ENCODE peak calls at places on chromosomes 6 and 20, in eight cellular contexts. S is GM23338, E is tibial nerve, H is upper lobe of left lung, N is mammary epithelial cell, Q is left lung, M is uterus, W is MM.1S. F is an unnamed sample.

GRCh38 chr6:155418017-155418749 is 37.5 kb downstream of the NOX3 start:
- DNase-seq in S (peak; percentile 24), E (peak; percentile 46), H (no peak), N (peak; percentile 66), Q (peak; percentile 46), M (peak; percentile 48), W (peak; percentile 60), F (no peak)

GRCh38 chr6:89643411-89643810 is 4.9 kb upstream of the LYRM2 start:
- DNase-seq in S (no peak), E (no peak), H (no peak), N (no peak), Q (no peak), M (no peak), W (no peak), F (no peak)

GRCh38 chr20:41135187-41135887 is 2.0 kb upstream of the PLCG1 start:
- DNase-seq in S (peak; percentile 85), E (no peak), H (no peak), N (peak; percentile 37), Q (no peak), M (no peak), W (peak; percentile 62), F (peak; percentile 25)

GRCh38 chr6:156710479-156710878 is 66.7 kb upstream of the ARID1B start:
- DNase-seq in S (no peak), E (no peak), H (no peak), N (no peak), Q (no peak), M (no peak), W (no peak), F (no peak)

GRCh38 chr6:12578097-12578496 is 138.5 kb upstream of the PHACTR1 start:
- DNase-seq in S (no peak), E (no peak), H (no peak), N (no peak), Q (no peak), M (no peak), W (no peak), F (no peak)

GRCh38 chr6:29107758-29108157 is at the start of gene OR2J3:
- DNase-seq in S (no peak), E (no peak), H (no peak), N (no peak), Q (no peak), M (no peak), W (no peak), F (no peak)

GRCh38 chr20:38450412-38450975 is 15.4 kb upstream of the SNHG17 start:
- DNase-seq in S (no peak), E (no peak), H (no peak), N (no peak), Q (no peak), M (no peak), W (no peak), F (no peak)

GRCh38 chr20:8646026-8646425 is 422.9 kb upstream of the PLCB4 start:
- DNase-seq in S (no peak), E (no peak), H (no peak), N (peak; percentile 68), Q (no peak), M (no peak), W (no peak), F (no peak)

GRCh38 chr6:144294016-144294415 is 8.9 kb downstream of the UTRN start:
- DNase-seq in S (no peak), E (no peak), H (no peak), N (peak; percentile 50), Q (no peak), M (no peak), W (no peak), F (no peak)

GRCh38 chr6:7691675-7692452 is 34.0 kb upstream of the BMP6 start:
- DNase-seq in S (peak; percentile 51), E (no peak), H (no peak), N (peak; percentile 99), Q (no peak), M (no peak), W (no peak), F (no peak)

GRCh38 chr20:35007891-35008290 is 52.2 kb downstream of the MYH7B start:
- DNase-seq in S (no peak), E (no peak), H (no peak), N (no peak), Q (peak; percentile 24), M (peak; percentile 11), W (no peak), F (peak; percentile 8)
- TF ChIP-seq CTCF in S (no peak), E (no peak), H (no peak), N (no peak), Q (no peak), M (no peak), W (no peak), F (no peak)

GRCh38 chr20:833121-833449 is 430 bp upstream of the FAM110A start:
- DNase-seq in S (no peak), E (no peak), H (no peak), N (no peak), Q (no peak), M (no peak), W (no peak), F (no peak)

GRCh38 chr20:835220-836045 is 1.9 kb downstream of the FAM110A start:
- DNase-seq in S (no peak), E (no peak), H (peak; percentile 46), N (no peak), Q (no peak), M (no peak), W (no peak), F (peak; percentile 29)

GRCh38 chr20:834151-834747 is 734 bp downstream of the FAM110A start:
- DNase-seq in S (peak; percentile 56), E (no peak), H (no peak), N (no peak), Q (no peak), M (no peak), W (no peak), F (no peak)

GRCh38 chr20:831956-832355 is 1.6 kb upstream of the FAM110A start:
- DNase-seq in S (no peak), E (no peak), H (no peak), N (no peak), Q (no peak), M (no peak), W (no peak), F (no peak)

DNA sequence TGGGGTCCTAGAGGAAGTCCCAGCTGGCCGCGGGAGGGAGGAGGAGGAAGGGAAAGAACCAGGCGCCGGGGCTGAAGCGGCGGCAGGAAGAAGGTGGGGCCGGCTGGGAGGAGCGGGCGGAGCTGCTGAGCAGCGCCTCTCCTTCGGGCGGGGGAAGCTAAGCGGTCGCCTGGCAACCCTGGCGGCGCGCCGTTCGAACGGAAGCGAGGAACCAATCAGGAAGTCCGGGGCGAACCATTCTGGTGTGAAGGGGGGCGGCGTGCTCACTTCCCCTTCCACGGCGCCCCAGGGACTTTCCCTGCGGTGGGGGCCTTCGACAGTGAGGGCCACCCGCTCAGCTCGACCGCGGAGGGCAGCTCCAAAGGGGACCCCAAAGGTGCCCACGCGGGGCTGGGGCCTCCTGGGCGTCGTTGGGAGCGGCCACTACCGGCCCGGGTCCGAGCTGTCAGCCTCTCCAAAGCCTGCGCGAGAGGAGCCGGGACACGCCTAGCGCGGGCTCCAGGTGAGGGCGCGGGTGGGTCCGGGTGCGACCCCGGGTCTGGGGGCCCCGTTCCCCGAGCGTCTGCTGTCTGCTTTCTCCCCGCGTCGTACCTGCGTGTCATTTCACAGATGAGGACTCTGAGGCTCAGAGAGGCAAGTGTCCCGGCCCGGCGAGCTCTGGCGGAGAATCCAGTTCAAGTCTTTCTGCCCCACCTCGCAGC is at the start of gene FAM110A:
- DNase-seq in S (peak; percentile 98), E (peak; percentile 96), H (peak; percentile 99), N (peak; percentile 95), Q (peak; percentile 98), M (peak; percentile 95), W (peak; percentile 93), F (peak; percentile 95)
- H3K4me1 ChIP-seq in S (peaks cover 12% of the 10 kb centered on the region), E (peaks cover 11% of the 10 kb centered on the region), H (peaks cover 54% of the 10 kb centered on the region), N (peaks cover 26% of the 10 kb centered on the region), Q (peaks cover 53% of the 10 kb centered on the region), M (peaks cover 4% of the 10 kb centered on the region), W (peaks cover 28% of the 10 kb centered on the region), F (peaks cover 13% of the 10 kb centered on the region)

GRCh38 chr6:24797596-24798216 is 1.0 kb downstream of the ARMH2 start:
- DNase-seq in S (peak; percentile 36), E (no peak), H (no peak), N (no peak), Q (no peak), M (no peak), W (no peak), F (no peak)
- H3K4me3 ChIP-seq in S (no peak overlapping the region), E (no peak overlapping the region), H (no peak overlapping the region), N (no peak overlapping the region), Q (no peak overlapping the region), M (no peak overlapping the region), W (no peak overlapping the region), F (no peak overlapping the region)

DNA sequence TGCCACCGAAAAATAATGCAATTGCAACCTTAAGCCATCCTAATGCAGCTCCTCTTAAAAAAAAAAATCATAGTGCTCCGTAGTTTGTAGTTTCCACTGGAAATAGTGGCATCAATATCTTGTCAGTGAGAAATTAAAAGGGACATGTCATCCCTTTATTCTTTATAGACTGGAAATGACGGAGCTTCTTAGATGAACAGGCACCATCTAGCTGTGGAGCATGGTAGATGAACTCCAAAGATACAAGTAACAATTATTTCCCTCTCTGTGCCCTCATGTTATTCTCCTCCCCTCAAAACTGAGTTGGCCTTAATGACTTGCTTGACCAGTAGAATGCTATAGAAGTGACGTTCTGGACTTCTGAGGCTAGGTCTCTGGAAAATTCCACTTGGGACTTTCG is 268.1 kb upstream of the SPTLC3 start:
- DNase-seq in S (no peak), E (no peak), H (no peak), N (no peak), Q (no peak), M (no peak), W (no peak), F (no peak)
- TF ChIP-seq CTCF in S (no peak), E (no peak), H (no peak), N (no peak), Q (no peak), M (no peak), W (no peak), F (no peak)

DNA sequence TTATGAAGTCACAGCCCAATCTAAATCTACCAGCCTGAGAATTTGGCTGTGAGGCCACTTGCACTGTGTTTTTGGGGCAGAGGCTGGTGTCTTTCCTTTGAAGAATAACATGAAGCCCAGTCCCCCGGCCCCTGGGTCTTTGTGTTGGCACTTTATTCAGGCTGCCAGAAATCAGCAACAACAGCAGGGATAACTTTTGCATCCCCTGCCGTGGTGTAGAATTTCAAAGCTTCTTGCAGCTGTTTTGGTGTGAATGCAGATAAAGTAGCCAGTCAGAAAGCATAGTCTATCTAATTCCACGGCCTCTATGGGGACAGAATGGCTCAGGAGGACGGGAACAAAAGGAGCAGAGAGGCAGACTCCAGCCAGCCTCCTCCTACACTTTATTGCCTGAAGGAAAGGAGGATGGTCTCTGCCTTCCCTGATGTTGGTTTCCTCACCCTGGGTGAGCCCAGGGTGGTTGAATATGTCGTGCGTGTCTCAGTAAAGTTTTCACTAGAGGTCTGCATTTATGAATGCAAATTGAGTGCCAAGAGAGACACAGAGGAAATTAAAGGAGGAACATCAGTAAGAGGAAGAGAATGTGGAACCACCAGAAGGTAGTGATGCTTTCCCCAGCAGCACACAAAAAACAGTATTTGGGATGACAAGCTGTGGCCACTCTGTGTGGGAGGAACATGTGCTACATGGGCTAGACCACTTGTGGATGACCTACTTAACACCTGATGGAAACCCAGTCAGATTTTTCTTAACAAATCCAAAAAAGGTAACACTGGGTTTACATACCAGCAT is 125.9 kb upstream of the TRAF3IP2 start:
- DNase-seq in S (peak; percentile 68), E (no peak), H (no peak), N (no peak), Q (no peak), M (no peak), W (no peak), F (no peak)
- H3K4me1 ChIP-seq in S (peaks cover 15% of the 10 kb centered on the region), E (peaks cover 25% of the 10 kb centered on the region), H (peaks cover 40% of the 10 kb centered on the region), N (peaks cover 4% of the 10 kb centered on the region), Q (peaks cover 16% of the 10 kb centered on the region), M (peaks cover 5% of the 10 kb centered on the region), W (no peaks in the 10 kb centered on the region), F (no peaks in the 10 kb centered on the region)